ENCODE peak calls at places on chromosomes 6 and 20, in seven cellular contexts. X is ovary, W is neural progenitor cell, V is nephron progenitor cell, Y is BJ, N is thyroid gland, E is stomach. P is an unnamed sample.

GRCh38 chr6:107132330-107132954 is 17.1 kb upstream of the BEND3 start:
- DNase-seq in X (no peak), W (peak), V (peak), Y (no peak), N (peak), E (no peak), P (peak)

GRCh38 chr6:13794184-13794583 is 20.2 kb downstream of the MCUR1 start:
- DNase-seq in X (no peak), W (no peak), V (no peak), Y (peak), N (no peak), E (no peak), P (no peak)

GRCh38 chr20:46011631-46012482 is 3.1 kb downstream of the MMP9 start:
- DNase-seq in X (peak), W (peak), V (peak), Y (no peak), N (peak), E (peak), P (peak)

GRCh38 chr6:107625264-107625663 is 135.3 kb downstream of the SOBP start:
- DNase-seq in X (no peak), W (no peak), V (no peak), Y (no peak), N (no peak), E (no peak), P (no peak)

GRCh38 chr20:43669332-43669731 is 2.4 kb downstream of the MYBL2 start:
- DNase-seq in X (no peak), W (no peak), V (no peak), Y (no peak), N (no peak), E (peak), P (no peak)

GRCh38 chr6:20198764-20199174 is 13.5 kb downstream of the MBOAT1 start:
- DNase-seq in X (no peak), W (no peak), V (no peak), Y (no peak), N (no peak), E (no peak), P (no peak)

GRCh38 chr20:37902504-37903313 is at the start of gene VSTM2L:
- DNase-seq in X (no peak), W (peak), V (peak), Y (no peak), N (peak), E (peak), P (peak)

GRCh38 chr6:72461144-72461543 is 160.7 kb upstream of the KCNQ5 start:
- DNase-seq in X (no peak), W (no peak), V (no peak), Y (peak), N (no peak), E (no peak), P (no peak)

GRCh38 chr6:52049252-52050050 is 38.0 kb downstream of the PKHD1 start:
- DNase-seq in X (no peak), W (peak), V (peak), Y (no peak), N (no peak), E (no peak), P (no peak)

GRCh38 chr20:35248641-35249475 is 22.4 kb downstream of the MMP24 start:
- DNase-seq in X (no peak), W (no peak), V (no peak), Y (no peak), N (no peak), E (no peak), P (no peak)

GRCh38 chr6:43695078-43695966 is 7.7 kb upstream of the MRPS18A start:
- DNase-seq in X (no peak), W (peak), V (no peak), Y (no peak), N (peak), E (peak), P (no peak)

GRCh38 chr6:47308223-47308567 is 1.5 kb downstream of the TNFRSF21 start:
- DNase-seq in X (no peak), W (peak), V (no peak), Y (no peak), N (no peak), E (no peak), P (no peak)

GRCh38 chr6:37005061-37005810 is at the start of gene FGD2:
- DNase-seq in X (no peak), W (no peak), V (no peak), Y (no peak), N (peak), E (no peak), P (no peak)

DNA sequence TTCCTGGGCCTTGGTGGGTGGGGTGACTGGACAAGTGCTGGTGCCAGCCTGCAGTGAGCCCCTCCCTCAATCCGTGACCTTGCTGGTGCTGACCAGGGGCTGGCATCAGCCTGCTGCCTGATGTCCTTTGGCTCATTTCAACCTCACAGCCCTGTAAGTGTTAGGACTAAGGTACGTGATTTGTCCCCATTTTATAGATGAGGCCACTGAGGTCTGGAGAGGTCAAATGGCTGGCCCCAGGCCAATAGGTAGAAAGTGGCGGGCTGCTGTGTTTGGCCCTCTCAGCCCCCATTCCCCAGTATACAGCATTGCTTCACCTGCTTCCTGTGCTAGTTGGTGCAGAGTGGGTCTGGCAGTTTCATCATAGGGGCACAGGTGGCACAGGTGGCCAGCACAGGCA is 20.1 kb downstream of the EFCAB8 start:
- DNase-seq in X (no peak), W (no peak), V (no peak), Y (no peak), N (no peak), E (no peak), P (no peak)
- TF ChIP-seq CTCF in X (no peak), W (no peak), V (no peak), Y (no peak), N (no peak), E (no peak), P (no peak)

GRCh38 chr20:60695223-60695622 is 556.8 kb upstream of the CDH4 start:
- DNase-seq in X (no peak), W (no peak), V (no peak), Y (no peak), N (no peak), E (no peak), P (no peak)
- TF ChIP-seq CTCF in X (no peak), W (no peak), V (no peak), Y (no peak), N (no peak), E (no peak), P (no peak)

GRCh38 chr20:41226426-41226825 is 89.1 kb downstream of the PLCG1 start:
- DNase-seq in X (no peak), W (no peak), V (no peak), Y (no peak), N (no peak), E (no peak), P (no peak)

GRCh38 chr20:41222703-41223102 is 85.4 kb downstream of the PLCG1 start:
- DNase-seq in X (no peak), W (no peak), V (no peak), Y (no peak), N (no peak), E (no peak), P (no peak)

GRCh38 chr20:41223112-41223511 is 85.8 kb downstream of the PLCG1 start:
- DNase-seq in X (no peak), W (no peak), V (no peak), Y (no peak), N (no peak), E (no peak), P (no peak)

GRCh38 chr20:41222299-41222698 is 85.0 kb downstream of the PLCG1 start:
- DNase-seq in X (no peak), W (no peak), V (no peak), Y (no peak), N (no peak), E (no peak), P (no peak)

DNA sequence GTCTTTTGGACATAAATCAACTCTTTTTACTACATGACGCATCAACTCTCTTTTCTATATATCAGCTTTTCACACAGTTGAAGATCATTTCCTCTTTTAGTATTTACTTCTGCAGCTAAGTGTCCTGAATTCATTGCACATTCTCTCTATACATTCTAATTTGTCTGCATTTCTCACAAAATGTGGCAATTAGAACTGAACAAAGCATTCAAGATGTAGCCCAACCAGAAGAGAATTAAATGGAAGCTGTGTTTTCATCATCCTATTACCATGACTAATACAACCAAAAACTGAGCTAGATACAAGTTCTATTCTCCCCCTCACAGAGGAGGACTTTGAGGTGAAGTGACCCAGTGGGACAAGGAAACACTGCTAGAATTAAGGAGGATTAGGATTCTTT is 86.9 kb downstream of the PLCG1 start:
- DNase-seq in X (no peak), W (no peak), V (no peak), Y (no peak), N (no peak), E (no peak), P (no peak)
- TF ChIP-seq CTCF in X (no peak), W (no peak), V (no peak), Y (no peak), N (no peak), E (no peak), P (no peak)

GRCh38 chr6:161496941-161497340 is 223.1 kb upstream of the AGPAT4 start:
- DNase-seq in X (no peak), W (no peak), V (no peak), Y (no peak), N (no peak), E (no peak), P (no peak)

GRCh38 chr6:161498881-161499280 is 225.0 kb upstream of the AGPAT4 start:
- DNase-seq in X (no peak), W (no peak), V (no peak), Y (no peak), N (no peak), E (no peak), P (no peak)

GRCh38 chr6:161493731-161494130 is 219.9 kb upstream of the AGPAT4 start:
- DNase-seq in X (no peak), W (no peak), V (no peak), Y (no peak), N (no peak), E (no peak), P (no peak)

GRCh38 chr6:161503570-161503969 is 229.7 kb upstream of the AGPAT4 start:
- DNase-seq in X (no peak), W (no peak), V (no peak), Y (no peak), N (no peak), E (no peak), P (no peak)

GRCh38 chr6:161498359-161498758 is 224.5 kb upstream of the AGPAT4 start:
- DNase-seq in X (no peak), W (peak), V (peak), Y (no peak), N (no peak), E (no peak), P (peak)
- TF ChIP-seq CTCF in X (no peak), W (peak), V (no peak), Y (peak), N (peak), E (no peak), P (no peak)